ENCODE peak calls at places on chromosome 11, in four cellular contexts. T is K562, W is HepG2, O is GM12878. U is an unnamed sample.

GRCh38 chr11:8338138-8338537 is 74.5 kb upstream of the LMO1 start:
- DNase-seq in T (peak), W (peak), O (no peak), U (peak)

GRCh38 chr11:88359529-88359928 is 22.0 kb upstream of the CTSC start:
- DNase-seq in T (no peak), W (no peak), O (peak), U (no peak)

GRCh38 chr11:7197469-7197868 is 54.2 kb upstream of the SYT9 start:
- DNase-seq in T (no peak), W (no peak), O (no peak), U (no peak)

GRCh38 chr11:69374110-69374981 is 80.4 kb downstream of the MYEOV start:
- DNase-seq in T (no peak), W (no peak), O (no peak), U (no peak)

GRCh38 chr11:46410021-46410420 is 18.4 kb upstream of the CHRM4 start:
- DNase-seq in T (no peak), W (no peak), O (no peak), U (peak)

GRCh38 chr11:2527621-2528291 is 82.9 kb downstream of the KCNQ1 start:
- DNase-seq in T (no peak), W (no peak), O (no peak), U (no peak)

GRCh38 chr11:14618060-14618459 is 25.5 kb upstream of the PDE3B start:
- DNase-seq in T (no peak), W (peak), O (no peak), U (no peak)

GRCh38 chr11:74418509-74418895 is 20.3 kb upstream of the PGM2L1 start:
- DNase-seq in T (no peak), W (peak), O (no peak), U (peak)

GRCh38 chr11:66316849-66317251 is at the start of gene CD248:
- DNase-seq in T (no peak), W (no peak), O (no peak), U (no peak)

GRCh38 chr11:90223248-90223585 is 368 bp upstream of the CHORDC1 start:
- DNase-seq in T (no peak), W (no peak), O (no peak), U (no peak)

GRCh38 chr11:7314811-7315604 is 63.3 kb downstream of the SYT9 start:
- DNase-seq in T (no peak), W (no peak), O (no peak), U (no peak)

GRCh38 chr11:65903068-65903481 is 2.9 kb upstream of the FOSL1 start:
- DNase-seq in T (peak), W (peak), O (no peak), U (peak)

GRCh38 chr11:79030448-79030847 is 410.4 kb downstream of the TENM4 start:
- DNase-seq in T (no peak), W (no peak), O (no peak), U (no peak)

GRCh38 chr11:90363739-90364138 is 140.9 kb upstream of the CHORDC1 start:
- DNase-seq in T (no peak), W (no peak), O (no peak), U (no peak)

GRCh38 chr11:118908931-118909618 is 16.7 kb downstream of the BCL9L start:
- DNase-seq in T (no peak), W (no peak), O (no peak), U (peak)

GRCh38 chr11:62497132-62497915 is 49.3 kb downstream of the AHNAK start:
- DNase-seq in T (no peak), W (peak), O (peak), U (peak)

GRCh38 chr11:46015941-46016340 is 93.5 kb downstream of the LARGE2 start:
- DNase-seq in T (no peak), W (no peak), O (no peak), U (no peak)

GRCh38 chr11:7480132-7480531 is 5.2 kb upstream of the OLFML1 start:
- DNase-seq in T (no peak), W (no peak), O (no peak), U (no peak)

GRCh38 chr11:67364783-67365525 is 8.4 kb downstream of the CLCF1 start:
- DNase-seq in T (no peak), W (no peak), O (no peak), U (peak)

GRCh38 chr11:10309163-10310093 is 4.6 kb downstream of the ADM start:
- DNase-seq in T (peak), W (peak), O (no peak), U (peak)

GRCh38 chr11:10856689-10857603 is 907 bp downstream of the ZBED5 start:
- DNase-seq in T (peak), W (peak), O (peak), U (no peak)

GRCh38 chr11:94823127-94823732 is 55.1 kb downstream of the AMOTL1 start:
- DNase-seq in T (no peak), W (no peak), O (no peak), U (no peak)

GRCh38 chr11:126416542-126417090 is 61.1 kb downstream of the ST3GAL4 start:
- DNase-seq in T (no peak), W (no peak), O (peak), U (no peak)

GRCh38 chr11:121576531-121576930 is 123.8 kb upstream of the SORL1-AS1 start:
- DNase-seq in T (no peak), W (no peak), O (peak), U (no peak)

GRCh38 chr11:77142091-77142975 is 14.3 kb downstream of the MYO7A start:
- DNase-seq in T (no peak), W (no peak), O (no peak), U (no peak)

GRCh38 chr11:127996825-127997224 is 590.5 kb downstream of the ETS1 start:
- DNase-seq in T (no peak), W (no peak), O (no peak), U (no peak)

GRCh38 chr11:127998421-127998820 is 588.9 kb downstream of the ETS1 start:
- DNase-seq in T (no peak), W (no peak), O (no peak), U (no peak)

GRCh38 chr11:127994736-127995135 is 592.6 kb downstream of the ETS1 start:
- DNase-seq in T (no peak), W (no peak), O (no peak), U (no peak)

DNA sequence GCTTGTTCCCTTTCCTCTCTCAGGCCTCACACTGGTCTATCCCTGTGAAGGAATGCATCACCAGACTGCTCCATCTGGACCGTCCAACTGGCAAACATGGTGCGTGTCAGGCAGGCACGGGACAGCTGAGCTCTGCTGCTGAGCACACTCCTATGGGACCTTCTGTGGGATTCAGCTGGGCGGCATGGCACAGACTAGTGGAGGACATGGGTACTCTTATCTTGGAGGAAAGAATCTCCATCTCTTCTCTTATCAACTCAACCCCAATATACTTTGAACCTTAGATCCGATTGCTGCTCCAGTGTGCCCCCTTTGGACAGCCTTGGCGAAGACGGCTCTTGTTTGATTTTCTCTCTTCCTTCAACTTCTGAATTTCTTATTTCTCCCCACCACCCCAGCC is 593.6 kb downstream of the ETS1 start:
- DNase-seq in T (no peak), W (no peak), O (no peak), U (peak)
- TF ChIP-seq POLR2AphosphoS2 in T (no peak), W (no peak), O (no peak), U (no peak)

DNA sequence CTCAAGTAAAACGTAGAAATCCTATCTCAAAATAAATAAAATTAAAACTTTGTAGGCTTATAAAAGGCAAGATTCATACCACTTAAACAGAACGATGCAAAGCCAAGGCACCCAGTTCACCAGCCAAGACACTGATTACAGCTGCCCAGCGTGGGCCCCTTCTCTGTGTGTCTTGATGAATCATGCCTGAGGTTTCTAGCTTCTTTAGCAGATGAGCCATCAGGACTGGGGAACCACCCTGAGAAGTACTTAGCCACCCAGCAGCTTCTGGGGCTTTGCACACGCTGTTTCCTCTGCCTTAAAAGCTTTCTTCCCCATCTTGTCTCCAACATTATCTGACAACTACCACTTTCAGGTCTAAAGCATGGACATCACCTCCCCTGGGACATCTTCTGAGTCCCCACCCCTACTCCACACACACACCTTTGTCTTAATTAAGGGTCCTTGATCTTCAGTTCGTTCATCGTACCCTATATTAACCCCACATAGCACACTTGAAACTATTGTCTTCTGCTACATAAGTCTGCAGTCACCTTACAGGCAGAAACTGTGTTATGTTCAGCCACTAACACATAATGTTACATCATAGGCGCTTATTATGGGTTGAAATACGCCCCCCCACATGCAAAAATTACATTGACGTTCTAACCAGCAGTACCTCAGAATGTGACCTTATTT is 8.7 kb upstream of the LAYN start:
- DNase-seq in T (no peak), W (no peak), O (peak), U (peak)
- TF ChIP-seq CHD2 in T (no peak), W (no peak), O (no peak), U (no peak)

GRCh38 chr11:5291207-5291838 is 10.4 kb downstream of the OR51B4 start:
- DNase-seq in T (peak), W (peak), O (no peak), U (peak)
- TF ChIP-seq MYC in T (no peak), W (no peak), O (no peak), U (no peak)

GRCh38 chr11:92268546-92268945 is 43.9 kb downstream of the FAT3 start:
- DNase-seq in T (no peak), W (no peak), O (no peak), U (no peak)

GRCh38 chr11:92267968-92268367 is 43.4 kb downstream of the FAT3 start:
- DNase-seq in T (no peak), W (no peak), O (no peak), U (no peak)

GRCh38 chr11:92266821-92267220 is 42.2 kb downstream of the FAT3 start:
- DNase-seq in T (no peak), W (peak), O (no peak), U (no peak)

GRCh38 chr11:92269841-92270240 is 45.2 kb downstream of the FAT3 start:
- DNase-seq in T (no peak), W (no peak), O (no peak), U (no peak)

DNA sequence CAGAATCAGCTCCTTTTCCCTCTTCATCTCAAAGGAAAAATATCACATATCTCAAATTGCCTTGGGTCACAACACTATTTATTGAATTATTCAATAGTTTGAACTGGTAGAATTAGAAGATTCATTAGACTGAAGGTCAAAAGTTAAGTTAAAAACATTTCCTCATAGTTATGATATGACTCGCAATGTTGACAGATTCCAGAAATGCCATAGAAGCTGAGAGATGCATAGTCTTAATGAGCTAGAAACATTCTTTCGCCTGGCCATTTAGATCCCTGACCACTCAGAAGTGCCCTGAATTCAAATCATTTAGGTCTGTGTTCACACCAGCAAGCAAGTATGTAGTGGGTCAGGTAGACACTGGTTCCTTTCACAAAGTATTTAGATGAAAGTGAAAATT is 44.4 kb downstream of the FAT3 start:
- DNase-seq in T (no peak), W (peak), O (no peak), U (peak)
- TF ChIP-seq POLR2AphosphoS2 in T (no peak), W (no peak), O (no peak), U (no peak)

GRCh38 chr11:48033918-48034341 is 53.6 kb downstream of the PTPRJ start:
- DNase-seq in T (no peak), W (no peak), O (no peak), U (no peak)

GRCh38 chr11:48036011-48036410 is 55.7 kb downstream of the PTPRJ start:
- DNase-seq in T (no peak), W (no peak), O (no peak), U (no peak)

GRCh38 chr11:48034926-48035876 is 54.8 kb downstream of the PTPRJ start:
- DNase-seq in T (no peak), W (no peak), O (no peak), U (no peak)

GRCh38 chr11:48037709-48038468 is 57.5 kb downstream of the PTPRJ start:
- DNase-seq in T (no peak), W (no peak), O (no peak), U (no peak)

DNA sequence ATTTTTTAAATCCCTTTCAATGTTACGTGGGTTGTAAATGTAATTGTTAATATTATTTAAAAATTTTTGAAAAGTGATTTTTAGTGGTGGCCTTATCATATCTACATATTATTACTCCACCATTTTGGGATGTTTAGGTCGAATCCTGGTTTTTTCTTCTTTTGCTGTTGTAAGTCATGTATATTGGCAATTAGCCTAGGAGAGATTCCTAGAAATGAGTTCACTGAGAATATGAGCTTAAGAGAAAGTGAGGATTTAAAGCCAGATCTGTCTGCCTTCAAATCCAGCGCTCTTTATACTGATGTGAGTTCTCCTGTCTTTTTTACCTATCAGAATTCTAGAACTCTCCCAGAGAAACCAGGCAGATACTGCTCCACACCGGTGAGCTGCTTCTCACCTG is 56.1 kb downstream of the PTPRJ start:
- DNase-seq in T (no peak), W (no peak), O (no peak), U (no peak)
- TF ChIP-seq CHD2 in T (no peak), W (no peak), O (no peak), U (no peak)

GRCh38 chr11:83257638-83258229 is 28.4 kb downstream of the CCDC90B start:
- DNase-seq in T (no peak), W (peak), O (no peak), U (no peak)
- TF ChIP-seq MYC in T (no peak), W (no peak), O (no peak), U (no peak)

U was measured in A549.